ENCODE peak calls at places on chromosomes 16 and 17, in eight cellular contexts. One of them, this sample, is unnamed.

GRCh38 chr16:5557448-5557847 is 459.9 kb upstream of the EEF2KMT start:
- DNase-seq in Calu3: no peak
- DNase-seq in activated CD8-positive, alpha-beta T cell treated with anti-CD3 and anti-CD28 coated beads for 36 hours: no peak
- DNase-seq in thoracic aorta: no peak
- DNase-seq in progenitor cell of endocrine pancreas: no peak
- DNase-seq in retinal pigment epithelial cell: no peak
- DNase-seq in nephron progenitor cell: no peak
- DNase-seq in HFF-Myc: no peak
- DNase-seq in this sample: no peak

GRCh38 chr17:42683407-42684031 is 1.2 kb downstream of the CNTNAP1 start:
- DNase-seq in HFF-Myc: no peak
- DNase-seq in thoracic aorta: no peak
- DNase-seq in progenitor cell of endocrine pancreas: no peak
- DNase-seq in activated CD8-positive, alpha-beta T cell treated with anti-CD3 and anti-CD28 coated beads for 36 hours: peak
- DNase-seq in nephron progenitor cell: no peak
- DNase-seq in Calu3: no peak
- DNase-seq in retinal pigment epithelial cell: no peak
- DNase-seq in this sample: no peak

GRCh38 chr17:79797492-79798295 is 817 bp upstream of the CBX8 start:
- DNase-seq in activated CD8-positive, alpha-beta T cell treated with anti-CD3 and anti-CD28 coated beads for 36 hours: no peak
- DNase-seq in nephron progenitor cell: peak
- DNase-seq in thoracic aorta: no peak
- DNase-seq in retinal pigment epithelial cell: no peak
- DNase-seq in Calu3: no peak
- DNase-seq in HFF-Myc: no peak
- DNase-seq in progenitor cell of endocrine pancreas: no peak
- DNase-seq in this sample: no peak

GRCh38 chr16:2532494-2533141 is 1.4 kb upstream of the CEMP1 start:
- DNase-seq in thoracic aorta: no peak
- DNase-seq in progenitor cell of endocrine pancreas: no peak
- DNase-seq in Calu3: peak
- DNase-seq in nephron progenitor cell: no peak
- DNase-seq in HFF-Myc: no peak
- DNase-seq in activated CD8-positive, alpha-beta T cell treated with anti-CD3 and anti-CD28 coated beads for 36 hours: peak
- DNase-seq in retinal pigment epithelial cell: no peak
- DNase-seq in this sample: no peak

GRCh38 chr17:55420776-55421178 is 858 bp downstream of the MMD start:
- DNase-seq in nephron progenitor cell: peak
- DNase-seq in activated CD8-positive, alpha-beta T cell treated with anti-CD3 and anti-CD28 coated beads for 36 hours: peak
- DNase-seq in HFF-Myc: no peak
- DNase-seq in Calu3: peak
- DNase-seq in thoracic aorta: no peak
- DNase-seq in progenitor cell of endocrine pancreas: peak
- DNase-seq in retinal pigment epithelial cell: no peak
- DNase-seq in this sample: peak

GRCh38 chr16:69852815-69853214 is 90.7 kb downstream of the WWP2 start:
- DNase-seq in retinal pigment epithelial cell: no peak
- DNase-seq in Calu3: no peak
- DNase-seq in nephron progenitor cell: no peak
- DNase-seq in progenitor cell of endocrine pancreas: no peak
- DNase-seq in HFF-Myc: no peak
- DNase-seq in activated CD8-positive, alpha-beta T cell treated with anti-CD3 and anti-CD28 coated beads for 36 hours: no peak
- DNase-seq in thoracic aorta: no peak
- DNase-seq in this sample: no peak

GRCh38 chr17:66531826-66532439 is 229.5 kb downstream of the PRKCA start:
- DNase-seq in activated CD8-positive, alpha-beta T cell treated with anti-CD3 and anti-CD28 coated beads for 36 hours: no peak
- DNase-seq in Calu3: no peak
- DNase-seq in nephron progenitor cell: no peak
- DNase-seq in progenitor cell of endocrine pancreas: no peak
- DNase-seq in thoracic aorta: no peak
- DNase-seq in HFF-Myc: no peak
- DNase-seq in retinal pigment epithelial cell: no peak
- DNase-seq in this sample: no peak

GRCh38 chr17:48066192-48066591 is 18.0 kb downstream of the NFE2L1 start:
- DNase-seq in Calu3: no peak
- DNase-seq in thoracic aorta: no peak
- DNase-seq in retinal pigment epithelial cell: no peak
- DNase-seq in nephron progenitor cell: no peak
- DNase-seq in activated CD8-positive, alpha-beta T cell treated with anti-CD3 and anti-CD28 coated beads for 36 hours: no peak
- DNase-seq in progenitor cell of endocrine pancreas: no peak
- DNase-seq in HFF-Myc: no peak
- DNase-seq in this sample: no peak

GRCh38 chr17:43943769-43944418 is 1.6 kb upstream of the PPY start:
- DNase-seq in activated CD8-positive, alpha-beta T cell treated with anti-CD3 and anti-CD28 coated beads for 36 hours: peak
- DNase-seq in progenitor cell of endocrine pancreas: peak
- DNase-seq in thoracic aorta: peak
- DNase-seq in nephron progenitor cell: peak
- DNase-seq in Calu3: peak
- DNase-seq in retinal pigment epithelial cell: no peak
- DNase-seq in HFF-Myc: no peak
- DNase-seq in this sample: peak

GRCh38 chr17:40061532-40062038 is 1.2 kb upstream of the THRA start:
- DNase-seq in Calu3: no peak
- DNase-seq in retinal pigment epithelial cell: no peak
- DNase-seq in HFF-Myc: no peak
- DNase-seq in thoracic aorta: no peak
- DNase-seq in activated CD8-positive, alpha-beta T cell treated with anti-CD3 and anti-CD28 coated beads for 36 hours: no peak
- DNase-seq in nephron progenitor cell: no peak
- DNase-seq in progenitor cell of endocrine pancreas: no peak
- DNase-seq in this sample: no peak

DNA sequence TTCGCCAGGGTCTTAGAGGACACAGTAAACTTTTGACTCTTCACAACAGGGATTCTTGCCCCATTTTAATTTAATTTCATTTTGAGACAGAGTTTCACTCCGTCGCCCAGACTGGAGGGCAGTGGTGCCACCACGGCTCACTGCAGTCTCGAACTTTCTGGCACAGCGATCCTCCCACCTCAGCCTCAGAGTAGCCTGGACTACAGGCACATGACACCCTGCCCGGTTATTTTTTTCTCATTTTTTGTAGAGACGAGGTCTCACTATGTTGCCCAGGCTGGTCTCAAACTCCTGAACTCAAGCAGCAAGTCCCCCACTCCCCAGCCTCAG is 329 bp upstream of the NLE1 start:
- DNase-seq in activated CD8-positive, alpha-beta T cell treated with anti-CD3 and anti-CD28 coated beads for 36 hours: no peak
- DNase-seq in HFF-Myc: no peak
- DNase-seq in nephron progenitor cell: no peak
- DNase-seq in retinal pigment epithelial cell: no peak
- DNase-seq in progenitor cell of endocrine pancreas: no peak
- DNase-seq in Calu3: no peak
- DNase-seq in thoracic aorta: no peak
- DNase-seq in this sample: no peak
- TF ChIP-seq CTCF in activated CD8-positive, alpha-beta T cell treated with anti-CD3 and anti-CD28 coated beads for 36 hours: peak
- TF ChIP-seq CTCF in HFF-Myc: no peak
- TF ChIP-seq CTCF in nephron progenitor cell: peak
- TF ChIP-seq CTCF in retinal pigment epithelial cell: no peak
- TF ChIP-seq CTCF in progenitor cell of endocrine pancreas: no peak
- TF ChIP-seq CTCF in Calu3: no peak
- TF ChIP-seq CTCF in thoracic aorta: no peak
- TF ChIP-seq CTCF in this sample: peak

DNA sequence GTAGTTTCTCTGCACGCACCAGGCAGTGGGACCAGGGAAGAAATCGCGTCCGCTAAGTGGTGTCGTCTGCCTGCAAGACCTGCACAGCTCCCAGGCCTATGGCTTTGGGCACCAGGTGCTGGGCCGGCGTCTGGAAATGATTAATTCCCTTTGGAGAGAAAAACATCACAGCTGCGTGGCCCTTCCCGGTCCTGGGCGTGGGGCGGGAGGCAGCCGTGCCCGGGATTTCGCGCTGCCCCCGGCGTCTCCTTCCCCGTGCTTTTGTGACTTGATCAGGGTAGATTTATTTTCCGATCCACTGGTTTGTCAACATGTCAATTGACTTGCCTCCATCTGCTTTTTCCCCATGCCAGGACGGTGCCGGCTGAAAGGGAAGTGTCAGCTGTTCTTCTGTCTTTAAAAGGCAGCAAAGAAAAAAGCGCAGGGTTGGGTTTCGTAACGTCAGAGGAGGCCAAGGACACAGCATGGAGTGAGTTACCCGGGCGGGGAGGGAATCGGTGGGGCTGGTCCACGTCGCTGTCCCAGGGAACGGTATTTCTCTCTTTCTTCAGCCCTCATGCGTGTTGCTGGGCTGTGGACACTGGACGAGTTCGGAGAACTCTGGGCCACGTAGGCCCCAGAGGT is 188.2 kb upstream of the ZNF469 start:
- DNase-seq in HFF-Myc: no peak
- DNase-seq in progenitor cell of endocrine pancreas: no peak
- DNase-seq in retinal pigment epithelial cell: no peak
- DNase-seq in thoracic aorta: no peak
- DNase-seq in nephron progenitor cell: no peak
- DNase-seq in activated CD8-positive, alpha-beta T cell treated with anti-CD3 and anti-CD28 coated beads for 36 hours: no peak
- DNase-seq in Calu3: no peak
- DNase-seq in this sample: no peak
- TF ChIP-seq CTCF in HFF-Myc: no peak
- TF ChIP-seq CTCF in progenitor cell of endocrine pancreas: no peak
- TF ChIP-seq CTCF in retinal pigment epithelial cell: no peak
- TF ChIP-seq CTCF in thoracic aorta: no peak
- TF ChIP-seq CTCF in nephron progenitor cell: no peak
- TF ChIP-seq CTCF in activated CD8-positive, alpha-beta T cell treated with anti-CD3 and anti-CD28 coated beads for 36 hours: no peak
- TF ChIP-seq CTCF in Calu3: no peak
- TF ChIP-seq CTCF in this sample: no peak

GRCh38 chr17:4532860-4533521 is 22.2 kb downstream of the MYBBP1A start:
- DNase-seq in thoracic aorta: no peak
- DNase-seq in progenitor cell of endocrine pancreas: no peak
- DNase-seq in Calu3: no peak
- DNase-seq in activated CD8-positive, alpha-beta T cell treated with anti-CD3 and anti-CD28 coated beads for 36 hours: no peak
- DNase-seq in HFF-Myc: no peak
- DNase-seq in retinal pigment epithelial cell: no peak
- DNase-seq in nephron progenitor cell: no peak
- DNase-seq in this sample: no peak

GRCh38 chr17:4531988-4532736 is 23.0 kb downstream of the MYBBP1A start:
- DNase-seq in thoracic aorta: no peak
- DNase-seq in progenitor cell of endocrine pancreas: no peak
- DNase-seq in activated CD8-positive, alpha-beta T cell treated with anti-CD3 and anti-CD28 coated beads for 36 hours: no peak
- DNase-seq in retinal pigment epithelial cell: no peak
- DNase-seq in Calu3: no peak
- DNase-seq in nephron progenitor cell: no peak
- DNase-seq in HFF-Myc: no peak
- DNase-seq in this sample: no peak

GRCh38 chr17:4534928-4535666 is 20.1 kb downstream of the MYBBP1A start:
- DNase-seq in progenitor cell of endocrine pancreas: no peak
- DNase-seq in HFF-Myc: no peak
- DNase-seq in nephron progenitor cell: no peak
- DNase-seq in activated CD8-positive, alpha-beta T cell treated with anti-CD3 and anti-CD28 coated beads for 36 hours: no peak
- DNase-seq in thoracic aorta: no peak
- DNase-seq in Calu3: no peak
- DNase-seq in retinal pigment epithelial cell: no peak
- DNase-seq in this sample: no peak

GRCh38 chr17:4534515-4534914 is 20.7 kb downstream of the MYBBP1A start:
- DNase-seq in thoracic aorta: no peak
- DNase-seq in retinal pigment epithelial cell: no peak
- DNase-seq in progenitor cell of endocrine pancreas: no peak
- DNase-seq in Calu3: no peak
- DNase-seq in HFF-Myc: no peak
- DNase-seq in activated CD8-positive, alpha-beta T cell treated with anti-CD3 and anti-CD28 coated beads for 36 hours: no peak
- DNase-seq in nephron progenitor cell: no peak
- DNase-seq in this sample: no peak

DNA sequence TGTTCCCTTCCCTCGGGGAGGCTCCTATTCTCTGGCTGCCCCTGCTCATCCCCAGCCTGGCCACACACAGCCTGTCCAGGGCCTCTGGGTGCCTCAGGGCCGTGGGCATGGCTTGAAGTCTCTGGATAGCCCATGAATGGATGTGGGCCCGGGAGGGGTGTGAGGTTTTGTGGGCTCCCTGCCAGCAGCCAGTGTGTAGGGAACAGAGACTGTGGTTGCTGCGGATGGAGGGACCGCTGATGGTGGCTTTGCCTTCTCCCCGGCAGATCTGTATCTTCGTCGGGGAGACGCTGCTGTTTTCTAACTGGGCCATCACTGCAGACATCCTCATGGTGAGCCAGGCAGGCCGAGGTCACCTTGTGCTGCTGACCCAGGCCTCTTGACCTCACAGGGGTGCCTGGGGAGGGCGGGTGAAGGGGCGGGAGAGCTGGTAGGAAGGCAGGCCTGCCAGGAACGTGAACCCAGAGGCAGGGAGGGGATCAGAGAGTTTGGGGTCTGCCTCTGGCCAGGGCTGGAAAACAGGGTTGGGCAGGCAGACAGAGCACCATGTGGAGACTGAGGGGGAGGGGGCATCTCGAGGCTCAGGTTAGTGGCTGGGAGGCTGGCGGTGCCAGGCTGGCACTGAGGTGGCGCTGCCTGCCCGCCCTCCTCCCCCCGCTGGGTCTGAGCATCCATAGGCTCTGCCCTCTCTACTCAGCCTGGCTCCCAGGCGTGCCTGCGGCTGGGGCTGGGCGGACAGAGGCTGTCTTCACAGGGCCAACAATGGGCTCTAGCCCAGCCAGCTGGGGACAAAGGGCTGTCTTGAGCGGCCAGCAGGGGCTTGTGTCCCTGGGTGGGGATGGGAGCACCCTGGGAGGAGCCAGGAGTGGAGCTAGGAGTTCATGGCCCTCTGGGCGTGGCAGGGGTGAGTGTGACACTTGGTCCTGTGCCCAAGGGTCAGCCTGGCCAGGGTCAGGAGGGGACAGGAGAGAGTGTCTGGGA is 21.4 kb downstream of the MYBBP1A start:
- DNase-seq in nephron progenitor cell: no peak
- DNase-seq in HFF-Myc: no peak
- DNase-seq in thoracic aorta: no peak
- DNase-seq in Calu3: no peak
- DNase-seq in activated CD8-positive, alpha-beta T cell treated with anti-CD3 and anti-CD28 coated beads for 36 hours: peak
- DNase-seq in progenitor cell of endocrine pancreas: no peak
- DNase-seq in retinal pigment epithelial cell: peak
- DNase-seq in this sample: no peak
- TF ChIP-seq CTCF in nephron progenitor cell: no peak
- TF ChIP-seq CTCF in HFF-Myc: no peak
- TF ChIP-seq CTCF in thoracic aorta: no peak
- TF ChIP-seq CTCF in Calu3: no peak
- TF ChIP-seq CTCF in activated CD8-positive, alpha-beta T cell treated with anti-CD3 and anti-CD28 coated beads for 36 hours: no peak
- TF ChIP-seq CTCF in progenitor cell of endocrine pancreas: no peak
- TF ChIP-seq CTCF in retinal pigment epithelial cell: peak
- TF ChIP-seq CTCF in this sample: no peak

GRCh38 chr17:73494955-73495349 is 149.3 kb downstream of the SDK2 start:
- DNase-seq in progenitor cell of endocrine pancreas: no peak
- DNase-seq in activated CD8-positive, alpha-beta T cell treated with anti-CD3 and anti-CD28 coated beads for 36 hours: no peak
- DNase-seq in HFF-Myc: no peak
- DNase-seq in retinal pigment epithelial cell: no peak
- DNase-seq in thoracic aorta: no peak
- DNase-seq in Calu3: no peak
- DNase-seq in nephron progenitor cell: no peak
- DNase-seq in this sample: no peak

GRCh38 chr17:73497721-73498120 is 146.5 kb downstream of the SDK2 start:
- DNase-seq in nephron progenitor cell: no peak
- DNase-seq in HFF-Myc: no peak
- DNase-seq in retinal pigment epithelial cell: no peak
- DNase-seq in progenitor cell of endocrine pancreas: no peak
- DNase-seq in Calu3: no peak
- DNase-seq in thoracic aorta: no peak
- DNase-seq in activated CD8-positive, alpha-beta T cell treated with anti-CD3 and anti-CD28 coated beads for 36 hours: no peak
- DNase-seq in this sample: no peak

GRCh38 chr17:73494096-73494954 is 149.9 kb downstream of the SDK2 start:
- DNase-seq in thoracic aorta: no peak
- DNase-seq in HFF-Myc: no peak
- DNase-seq in retinal pigment epithelial cell: no peak
- DNase-seq in Calu3: no peak
- DNase-seq in nephron progenitor cell: no peak
- DNase-seq in activated CD8-positive, alpha-beta T cell treated with anti-CD3 and anti-CD28 coated beads for 36 hours: no peak
- DNase-seq in progenitor cell of endocrine pancreas: no peak
- DNase-seq in this sample: no peak

GRCh38 chr17:73498176-73498575 is 146.1 kb downstream of the SDK2 start:
- DNase-seq in thoracic aorta: no peak
- DNase-seq in progenitor cell of endocrine pancreas: no peak
- DNase-seq in nephron progenitor cell: no peak
- DNase-seq in HFF-Myc: no peak
- DNase-seq in retinal pigment epithelial cell: no peak
- DNase-seq in Calu3: no peak
- DNase-seq in activated CD8-positive, alpha-beta T cell treated with anti-CD3 and anti-CD28 coated beads for 36 hours: no peak
- DNase-seq in this sample: no peak

GRCh38 chr17:73496232-73496631 is 148.0 kb downstream of the SDK2 start:
- DNase-seq in Calu3: no peak
- DNase-seq in retinal pigment epithelial cell: no peak
- DNase-seq in progenitor cell of endocrine pancreas: no peak
- DNase-seq in thoracic aorta: no peak
- DNase-seq in activated CD8-positive, alpha-beta T cell treated with anti-CD3 and anti-CD28 coated beads for 36 hours: no peak
- DNase-seq in nephron progenitor cell: no peak
- DNase-seq in HFF-Myc: no peak
- DNase-seq in this sample: no peak
- TF ChIP-seq CTCF in Calu3: no peak
- TF ChIP-seq CTCF in retinal pigment epithelial cell: no peak
- TF ChIP-seq CTCF in progenitor cell of endocrine pancreas: no peak
- TF ChIP-seq CTCF in thoracic aorta: no peak
- TF ChIP-seq CTCF in activated CD8-positive, alpha-beta T cell treated with anti-CD3 and anti-CD28 coated beads for 36 hours: no peak
- TF ChIP-seq CTCF in nephron progenitor cell: no peak
- TF ChIP-seq CTCF in HFF-Myc: no peak
- TF ChIP-seq CTCF in this sample: no peak

This sample was measured in endothelial cell.